ENCODE peak calls at places on chromosome 12, in five cellular contexts. O is cardiac muscle cell, Z is pancreas, N is ascending aorta, W is transverse colon. A is an unnamed sample.

GRCh38 chr12:41333988-41334387 is 145.9 kb downstream of the PDZRN4 start:
- DNase-seq in O (no peak), Z (no peak), N (no peak), W (no peak), A (no peak)

GRCh38 chr12:4664111-4664510 is 15.2 kb downstream of the NDUFA9 start:
- DNase-seq in O (no peak), N (no peak), W (no peak), Z (no peak), A (peak; percentile 74)

GRCh38 chr12:75623631-75624118 is 112.3 kb upstream of the KRR1 start:
- DNase-seq in N (no peak), O (peak; percentile 45), Z (no peak), W (no peak), A (peak; percentile 70)

GRCh38 chr12:116698131-116698495 is 39.8 kb downstream of the SPRING1 start:
- DNase-seq in O (no peak), N (no peak), W (no peak), Z (no peak), A (no peak)

GRCh38 chr12:14950982-14951746 is 10.2 kb downstream of the ARHGDIB start:
- DNase-seq in O (peak; percentile 69), N (no peak), Z (no peak), W (peak; percentile 27), A (peak; percentile 53)

GRCh38 chr12:92199846-92200576 is 54.4 kb upstream of the BTG1 start:
- DNase-seq in O (no peak), Z (no peak), N (no peak), W (no peak), A (no peak)

GRCh38 chr12:104792570-104792969 is 165.5 kb downstream of the SLC41A2 start:
- DNase-seq in W (no peak), N (peak; percentile 20), Z (peak; percentile 27), O (peak; percentile 14), A (peak; percentile 56)

GRCh38 chr12:106239951-106240335 is 7.9 kb downstream of the CKAP4 start:
- DNase-seq in W (no peak), Z (no peak), O (no peak), N (no peak), A (no peak)

GRCh38 chr12:132622437-132623071 is 4.0 kb downstream of the P2RX2 start:
- DNase-seq in O (no peak), W (no peak), Z (no peak), N (no peak), A (no peak)

GRCh38 chr12:122182887-122183587 is at the start of gene LRRC43:
- DNase-seq in W (peak; percentile 41), O (peak; percentile 63), Z (peak; percentile 47), N (no peak), A (no peak)

GRCh38 chr12:52139147-52139546 is 52.7 kb downstream of the KRT80 start:
- DNase-seq in O (no peak), N (no peak), Z (no peak), W (no peak), A (no peak)

GRCh38 chr12:31773223-31773750 is 44.5 kb upstream of the AMN1 start:
- DNase-seq in W (no peak), Z (peak; percentile 41), N (no peak), O (peak; percentile 77), A (no peak)

GRCh38 chr12:102883204-102883799 is 33.7 kb downstream of the PAH start:
- DNase-seq in Z (peak; percentile 78), N (no peak), W (peak; percentile 35), O (peak; percentile 73), A (no peak)

GRCh38 chr12:102880783-102881182 is 36.3 kb downstream of the PAH start:
- DNase-seq in N (no peak), W (no peak), O (no peak), Z (no peak), A (no peak)

GRCh38 chr12:102874819-102875218 is 42.2 kb downstream of the PAH start:
- DNase-seq in N (no peak), Z (no peak), W (no peak), O (no peak), A (no peak)

GRCh38 chr12:102876883-102877282 is 40.2 kb downstream of the PAH start:
- DNase-seq in N (no peak), O (no peak), Z (no peak), W (no peak), A (no peak)

DNA sequence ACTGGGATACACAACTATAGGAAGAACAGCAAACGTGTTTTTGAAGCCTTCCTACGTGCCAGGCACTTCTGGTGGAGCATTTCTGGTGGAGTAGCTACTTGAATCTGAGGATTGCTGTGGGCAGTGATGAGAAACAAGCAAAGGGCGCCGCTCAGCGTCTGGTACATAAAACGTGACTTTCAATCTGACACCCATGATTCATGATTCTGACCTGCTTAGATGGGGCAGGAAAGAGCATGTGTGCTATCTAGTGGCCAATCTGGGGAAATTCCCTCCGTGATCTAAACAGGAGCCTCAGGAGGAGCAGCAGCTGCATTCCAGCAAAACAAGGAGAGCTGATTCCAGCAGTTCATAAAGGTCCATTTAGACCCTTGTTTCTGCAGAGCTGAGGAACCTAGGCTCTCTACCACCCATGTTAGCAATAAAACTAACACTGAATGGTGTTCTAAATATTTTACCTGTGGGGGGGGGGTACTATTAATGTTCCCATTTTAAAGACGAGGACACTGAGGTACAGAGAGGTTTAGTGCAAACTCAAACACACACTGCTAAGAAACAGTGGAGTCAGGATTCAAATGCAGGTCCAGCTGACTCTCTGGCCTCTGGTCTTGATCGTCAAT is 37.8 kb downstream of the PAH start:
- DNase-seq in N (no peak), Z (peak; percentile 26), W (no peak), O (peak; percentile 24), A (peak; percentile 52)
- TF ChIP-seq CTCF in N (no peak), Z (no peak), W (no peak), O (peak; percentile 14), A (peak; percentile 70)

GRCh38 chr12:55862286-55862685 is 19.6 kb upstream of the MMP19 start:
- DNase-seq in N (no peak), W (no peak), O (no peak), Z (no peak), A (no peak)

GRCh38 chr12:55865327-55865726 is 22.6 kb upstream of the MMP19 start:
- DNase-seq in W (no peak), Z (no peak), N (no peak), O (no peak), A (no peak)

GRCh38 chr12:55861871-55862270 is 19.1 kb upstream of the MMP19 start:
- DNase-seq in Z (no peak), O (no peak), N (no peak), W (no peak), A (no peak)

GRCh38 chr12:55861396-55861795 is 18.7 kb upstream of the MMP19 start:
- DNase-seq in O (no peak), N (no peak), W (no peak), Z (no peak), A (no peak)
- H3K27ac ChIP-seq in O (no peak overlapping the region), N (no peak overlapping the region), W (no peak overlapping the region), Z (no peak overlapping the region), A (no peak overlapping the region)

GRCh38 chr12:68572650-68573049 is 38.0 kb upstream of the RAP1B start:
- DNase-seq in W (no peak), N (no peak), O (no peak), Z (no peak), A (no peak)

GRCh38 chr12:68564166-68564565 is 46.5 kb upstream of the RAP1B start:
- DNase-seq in Z (no peak), O (no peak), N (no peak), W (no peak), A (no peak)

GRCh38 chr12:68565391-68565903 is 45.3 kb upstream of the RAP1B start:
- DNase-seq in Z (no peak), N (no peak), O (no peak), W (no peak), A (peak; percentile 76)

GRCh38 chr12:68568878-68569569 is 41.7 kb upstream of the RAP1B start:
- DNase-seq in Z (no peak), N (no peak), O (no peak), W (peak; percentile 19), A (no peak)
- H3K4me1 ChIP-seq in Z (no peaks in the 10 kb centered on the region), N (no peaks in the 10 kb centered on the region), O (no peaks in the 10 kb centered on the region), W (peaks cover 17% of the 10 kb centered on the region), A (peaks cover 11% of the 10 kb centered on the region)

GRCh38 chr12:80412343-80412953 is 31.6 kb upstream of the PTPRQ start:
- DNase-seq in W (no peak), O (peak; percentile 81), N (no peak), Z (no peak), A (no peak)
- TF ChIP-seq CTCF in W (peak; percentile 79), O (peak; percentile 65), N (peak; percentile 79), Z (peak; percentile 74), A (peak; percentile 88)

GRCh38 chr12:96447256-96447655 is 42.1 kb upstream of the CFAP54 start:
- DNase-seq in N (no peak), W (no peak), O (no peak), Z (no peak), A (no peak)
- H3K27ac ChIP-seq in N (no peak overlapping the region), W (no peak overlapping the region), O (no peak overlapping the region), Z (no peak overlapping the region), A (peak overlapping the region; percentile 78)

DNA sequence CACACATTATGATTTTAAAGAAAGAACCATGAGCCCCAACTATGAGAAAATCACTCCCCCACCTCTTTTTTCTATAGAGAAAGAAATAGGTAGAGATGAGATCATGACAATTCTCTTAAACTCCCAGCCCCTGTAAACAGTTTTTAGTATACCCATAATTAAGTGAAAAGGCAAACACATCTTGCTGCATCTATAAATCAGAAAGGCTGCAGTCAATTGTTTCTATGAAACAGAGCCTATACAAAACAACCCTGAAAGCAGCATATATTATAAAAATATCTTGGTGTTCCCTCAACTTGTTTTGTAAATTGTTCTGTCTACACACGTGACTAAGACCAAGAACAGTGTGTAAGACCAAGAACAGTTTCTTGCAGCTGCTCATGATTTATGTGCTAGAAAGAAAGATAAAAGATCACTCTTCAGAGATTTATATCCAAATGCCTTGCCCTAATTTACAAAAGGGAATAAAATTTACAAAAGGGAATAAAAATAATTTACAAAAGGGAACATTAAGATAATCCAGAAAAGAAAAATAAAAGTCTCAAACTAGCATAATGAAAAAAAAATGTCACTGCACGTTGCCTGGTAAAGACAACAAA is 4.8 kb downstream of the KITLG start:
- DNase-seq in Z (no peak), N (no peak), W (no peak), O (no peak), A (no peak)
- H3K4me1 ChIP-seq in Z (peaks cover 29% of the 10 kb centered on the region), N (peaks cover 10% of the 10 kb centered on the region), W (peaks cover 50% of the 10 kb centered on the region), O (peaks cover 12% of the 10 kb centered on the region), A (peaks cover 35% of the 10 kb centered on the region)

A was measured in foreskin keratinocyte.